ENCODE peak calls at places on chromosomes 3 and 15, in four cellular contexts. Z is stimulated activated CD8-positive, alpha-beta memory T cell treated with anti-CD3 and anti-CD28 coated beads, Interleukin-4, amount 100 ng/mL, for 1 hour; A is stimulated activated CD4-positive, alpha-beta T cell treated with anti-CD3 and anti-CD28 coated beads, Interleukin-2, amount 100 ng/mL, for 48 hours; R is activated CD8-positive, alpha-beta memory T cell treated with anti-CD3 and anti-CD28 coated beads, Interleukin-2, amount 10 ng/mL, durations not matched to agents 7 days and 5 days. W is an unnamed sample.

GRCh38 chr15:51267714-51268105 is 70.7 kb downstream of the CYP19A1 start:
- DNase-seq in Z (no peak), A (no peak), R (no peak), W (peak; percentile 54)

GRCh38 chr15:77866186-77866585 is 211.3 kb downstream of the TBC1D2B start:
- DNase-seq in A (no peak), Z (no peak), R (no peak), W (peak; percentile 57)

GRCh38 chr3:32596926-32597369 is 26.3 kb upstream of the DYNC1LI1 start:
- DNase-seq in R (no peak), A (no peak), Z (no peak), W (peak; percentile 71)

GRCh38 chr3:146134348-146135117 is 26.5 kb downstream of the PLOD2 start:
- DNase-seq in R (no peak), A (no peak), Z (no peak), W (no peak)

GRCh38 chr3:193510154-193510553 is 44.5 kb downstream of the ATP13A4 start:
- DNase-seq in R (no peak), A (no peak), Z (no peak), W (no peak)

GRCh38 chr3:94115482-94115881 is 52.6 kb downstream of the NSUN3 start:
- DNase-seq in A (no peak), Z (no peak), R (no peak), W (no peak)

GRCh38 chr3:194711913-194712312 is 26.2 kb downstream of the FAM43A start:
- DNase-seq in A (no peak), Z (no peak), R (no peak), W (no peak)

GRCh38 chr15:60708684-60709083 is 229.7 kb upstream of the ICE2 start:
- DNase-seq in R (no peak), Z (no peak), A (no peak), W (no peak)

GRCh38 chr3:97992547-97993173 is 20.4 kb upstream of the RIOX2 start:
- DNase-seq in A (no peak), R (no peak), Z (no peak), W (no peak)

GRCh38 chr3:120678331-120678845 is 3.7 kb downstream of the HGD start:
- DNase-seq in Z (no peak), R (no peak), A (no peak), W (peak; percentile 48)

GRCh38 chr15:70206668-70207067 is 109.0 kb upstream of the TLE3 start:
- DNase-seq in A (no peak), R (no peak), Z (no peak), W (no peak)

GRCh38 chr15:26892678-26893077 is 25.8 kb downstream of the GABRA5 start:
- DNase-seq in A (no peak), R (no peak), Z (no peak), W (no peak)

GRCh38 chr3:187017511-187018230 is 87.3 kb downstream of the ST6GAL1 start:
- DNase-seq in A (no peak), Z (no peak), R (no peak), W (no peak)

GRCh38 chr3:146024260-146024659 is 136.7 kb downstream of the PLOD2 start:
- DNase-seq in R (no peak), A (no peak), Z (no peak), W (no peak)

GRCh38 chr3:126746395-126747177 is 42.5 kb downstream of the CHCHD6 start:
- DNase-seq in A (no peak), Z (no peak), R (peak; percentile 30), W (peak; percentile 79)

GRCh38 chr3:66405701-66406091 is 95.1 kb downstream of the LRIG1 start:
- DNase-seq in Z (no peak), R (no peak), A (no peak), W (peak; percentile 84)

GRCh38 chr3:49238274-49239127 is 38.5 kb downstream of the C3orf62 start:
- DNase-seq in A (no peak), Z (no peak), R (no peak), W (peak; percentile 71)

GRCh38 chr3:194280777-194281176 is 70.4 kb downstream of the CPN2 start:
- DNase-seq in R (no peak), Z (no peak), A (no peak), W (no peak)

W was measured in aorta.